ENCODE peak calls at places on chromosome 3, in eight cellular contexts. One of them, this sample, is unnamed.

GRCh38 chr3:65871305-65872141 is 167.2 kb downstream of the MAGI1 start:
- DNase-seq in renal cortical epithelial cell: peak; percentile 88
- DNase-seq in body of pancreas: peak; percentile 85
- DNase-seq in HL-60: no peak
- DNase-seq in keratinocyte: no peak
- DNase-seq in retinal pigment epithelial cell: peak; percentile 36
- DNase-seq in epithelial cell of proximal tubule: peak; percentile 81
- DNase-seq in naive thymus-derived CD8-positive, alpha-beta T cell: no peak
- DNase-seq in this sample: no peak

GRCh38 chr3:59001675-59002074 is 48.1 kb downstream of the CFAP20DC start:
- DNase-seq in naive thymus-derived CD8-positive, alpha-beta T cell: no peak
- DNase-seq in keratinocyte: no peak
- DNase-seq in epithelial cell of proximal tubule: no peak
- DNase-seq in renal cortical epithelial cell: no peak
- DNase-seq in HL-60: peak; percentile 65
- DNase-seq in body of pancreas: no peak
- DNase-seq in retinal pigment epithelial cell: no peak
- DNase-seq in this sample: no peak

GRCh38 chr3:195558602-195559001 is 15.5 kb upstream of the PPP1R2 start:
- DNase-seq in retinal pigment epithelial cell: no peak
- DNase-seq in HL-60: peak; percentile 52
- DNase-seq in keratinocyte: peak; percentile 1
- DNase-seq in renal cortical epithelial cell: peak; percentile 80
- DNase-seq in body of pancreas: no peak
- DNase-seq in naive thymus-derived CD8-positive, alpha-beta T cell: peak; percentile 75
- DNase-seq in epithelial cell of proximal tubule: no peak
- DNase-seq in this sample: no peak

GRCh38 chr3:119207512-119207875 is 33.2 kb downstream of the B4GALT4 start:
- DNase-seq in keratinocyte: no peak
- DNase-seq in retinal pigment epithelial cell: no peak
- DNase-seq in naive thymus-derived CD8-positive, alpha-beta T cell: no peak
- DNase-seq in epithelial cell of proximal tubule: no peak
- DNase-seq in body of pancreas: no peak
- DNase-seq in renal cortical epithelial cell: no peak
- DNase-seq in HL-60: no peak
- DNase-seq in this sample: no peak

GRCh38 chr3:112637700-112638099 is 3.2 kb downstream of the CCDC80 start:
- DNase-seq in renal cortical epithelial cell: no peak
- DNase-seq in epithelial cell of proximal tubule: no peak
- DNase-seq in naive thymus-derived CD8-positive, alpha-beta T cell: no peak
- DNase-seq in body of pancreas: no peak
- DNase-seq in keratinocyte: no peak
- DNase-seq in HL-60: no peak
- DNase-seq in retinal pigment epithelial cell: no peak
- DNase-seq in this sample: no peak

GRCh38 chr3:61667417-61668213 is 106.2 kb downstream of the PTPRG start:
- DNase-seq in naive thymus-derived CD8-positive, alpha-beta T cell: no peak
- DNase-seq in epithelial cell of proximal tubule: no peak
- DNase-seq in body of pancreas: no peak
- DNase-seq in renal cortical epithelial cell: no peak
- DNase-seq in retinal pigment epithelial cell: no peak
- DNase-seq in HL-60: no peak
- DNase-seq in keratinocyte: no peak
- DNase-seq in this sample: no peak

GRCh38 chr3:10709110-10709781 is 106.8 kb upstream of the SLC6A11 start:
- DNase-seq in renal cortical epithelial cell: no peak
- DNase-seq in body of pancreas: no peak
- DNase-seq in HL-60: no peak
- DNase-seq in epithelial cell of proximal tubule: no peak
- DNase-seq in naive thymus-derived CD8-positive, alpha-beta T cell: no peak
- DNase-seq in keratinocyte: no peak
- DNase-seq in retinal pigment epithelial cell: no peak
- DNase-seq in this sample: no peak

GRCh38 chr3:27174530-27174929 is 194.7 kb downstream of the NEK10 start:
- DNase-seq in retinal pigment epithelial cell: no peak
- DNase-seq in keratinocyte: no peak
- DNase-seq in HL-60: no peak
- DNase-seq in body of pancreas: no peak
- DNase-seq in renal cortical epithelial cell: no peak
- DNase-seq in naive thymus-derived CD8-positive, alpha-beta T cell: no peak
- DNase-seq in epithelial cell of proximal tubule: no peak
- DNase-seq in this sample: no peak

GRCh38 chr3:16200411-16200810 is 25.9 kb downstream of the GALNT15 start:
- DNase-seq in body of pancreas: no peak
- DNase-seq in HL-60: no peak
- DNase-seq in epithelial cell of proximal tubule: no peak
- DNase-seq in keratinocyte: peak; percentile 28
- DNase-seq in renal cortical epithelial cell: no peak
- DNase-seq in naive thymus-derived CD8-positive, alpha-beta T cell: no peak
- DNase-seq in retinal pigment epithelial cell: no peak
- DNase-seq in this sample: no peak

GRCh38 chr3:154864947-154865346 is 215.2 kb upstream of the MME start:
- DNase-seq in epithelial cell of proximal tubule: no peak
- DNase-seq in body of pancreas: no peak
- DNase-seq in retinal pigment epithelial cell: no peak
- DNase-seq in naive thymus-derived CD8-positive, alpha-beta T cell: no peak
- DNase-seq in keratinocyte: no peak
- DNase-seq in HL-60: no peak
- DNase-seq in renal cortical epithelial cell: no peak
- DNase-seq in this sample: no peak

GRCh38 chr3:48130321-48130881 is 57.8 kb downstream of the CDC25A start:
- DNase-seq in epithelial cell of proximal tubule: no peak
- DNase-seq in naive thymus-derived CD8-positive, alpha-beta T cell: no peak
- DNase-seq in keratinocyte: no peak
- DNase-seq in renal cortical epithelial cell: peak; percentile 83
- DNase-seq in retinal pigment epithelial cell: peak; percentile 71
- DNase-seq in HL-60: no peak
- DNase-seq in body of pancreas: peak; percentile 33
- DNase-seq in this sample: no peak

GRCh38 chr3:72625616-72626337 is 222.5 kb downstream of the SHQ1 start:
- DNase-seq in epithelial cell of proximal tubule: peak; percentile 100
- DNase-seq in retinal pigment epithelial cell: no peak
- DNase-seq in naive thymus-derived CD8-positive, alpha-beta T cell: no peak
- DNase-seq in body of pancreas: no peak
- DNase-seq in renal cortical epithelial cell: peak; percentile 100
- DNase-seq in keratinocyte: peak; percentile 92
- DNase-seq in HL-60: peak; percentile 44
- DNase-seq in this sample: no peak

GRCh38 chr3:148379763-148380162 is 317.9 kb upstream of the AGTR1 start:
- DNase-seq in HL-60: peak; percentile 2
- DNase-seq in keratinocyte: no peak
- DNase-seq in epithelial cell of proximal tubule: peak; percentile 41
- DNase-seq in retinal pigment epithelial cell: peak; percentile 28
- DNase-seq in naive thymus-derived CD8-positive, alpha-beta T cell: no peak
- DNase-seq in renal cortical epithelial cell: peak; percentile 77
- DNase-seq in body of pancreas: no peak
- DNase-seq in this sample: no peak

GRCh38 chr3:39126532-39127071 is 19.1 kb downstream of the TTC21A start:
- DNase-seq in renal cortical epithelial cell: peak; percentile 38
- DNase-seq in epithelial cell of proximal tubule: no peak
- DNase-seq in body of pancreas: peak; percentile 66
- DNase-seq in retinal pigment epithelial cell: peak; percentile 34
- DNase-seq in HL-60: peak; percentile 84
- DNase-seq in naive thymus-derived CD8-positive, alpha-beta T cell: peak; percentile 77
- DNase-seq in keratinocyte: no peak
- DNase-seq in this sample: no peak

GRCh38 chr3:48492461-48493202 is 11.3 kb downstream of the SHISA5 start:
- DNase-seq in naive thymus-derived CD8-positive, alpha-beta T cell: no peak
- DNase-seq in epithelial cell of proximal tubule: no peak
- DNase-seq in retinal pigment epithelial cell: peak; percentile 99
- DNase-seq in HL-60: peak; percentile 56
- DNase-seq in body of pancreas: no peak
- DNase-seq in keratinocyte: peak; percentile 61
- DNase-seq in renal cortical epithelial cell: peak; percentile 62
- DNase-seq in this sample: no peak

GRCh38 chr3:112126501-112126900 is 6.5 kb downstream of the GCSAM start:
- DNase-seq in body of pancreas: no peak
- DNase-seq in keratinocyte: no peak
- DNase-seq in epithelial cell of proximal tubule: no peak
- DNase-seq in renal cortical epithelial cell: peak; percentile 79
- DNase-seq in retinal pigment epithelial cell: no peak
- DNase-seq in naive thymus-derived CD8-positive, alpha-beta T cell: no peak
- DNase-seq in HL-60: no peak
- DNase-seq in this sample: no peak

GRCh38 chr3:174247671-174248070 is 611.5 kb upstream of the NAALADL2 start:
- DNase-seq in epithelial cell of proximal tubule: no peak
- DNase-seq in retinal pigment epithelial cell: peak; percentile 11
- DNase-seq in HL-60: no peak
- DNase-seq in body of pancreas: no peak
- DNase-seq in renal cortical epithelial cell: no peak
- DNase-seq in keratinocyte: no peak
- DNase-seq in naive thymus-derived CD8-positive, alpha-beta T cell: no peak
- DNase-seq in this sample: no peak

GRCh38 chr3:34683851-34684250 is 885.4 kb downstream of the PDCD6IP start:
- DNase-seq in body of pancreas: peak; percentile 58
- DNase-seq in retinal pigment epithelial cell: no peak
- DNase-seq in epithelial cell of proximal tubule: no peak
- DNase-seq in HL-60: no peak
- DNase-seq in naive thymus-derived CD8-positive, alpha-beta T cell: peak; percentile 63
- DNase-seq in keratinocyte: no peak
- DNase-seq in renal cortical epithelial cell: peak; percentile 23
- DNase-seq in this sample: peak; percentile 4

GRCh38 chr3:113867506-113867905 is 28.9 kb downstream of the GRAMD1C start:
- DNase-seq in HL-60: no peak
- DNase-seq in keratinocyte: peak; percentile 44
- DNase-seq in naive thymus-derived CD8-positive, alpha-beta T cell: no peak
- DNase-seq in body of pancreas: no peak
- DNase-seq in retinal pigment epithelial cell: no peak
- DNase-seq in epithelial cell of proximal tubule: no peak
- DNase-seq in renal cortical epithelial cell: peak; percentile 56
- DNase-seq in this sample: no peak

GRCh38 chr3:128395500-128396125 is 71.1 kb downstream of the DNAJB8 start:
- DNase-seq in body of pancreas: peak; percentile 47
- DNase-seq in retinal pigment epithelial cell: no peak
- DNase-seq in keratinocyte: no peak
- DNase-seq in epithelial cell of proximal tubule: no peak
- DNase-seq in renal cortical epithelial cell: no peak
- DNase-seq in HL-60: no peak
- DNase-seq in naive thymus-derived CD8-positive, alpha-beta T cell: no peak
- DNase-seq in this sample: no peak

GRCh38 chr3:71585891-71586809 is 2.6 kb upstream of the FOXP1 start:
- DNase-seq in epithelial cell of proximal tubule: no peak
- DNase-seq in naive thymus-derived CD8-positive, alpha-beta T cell: peak; percentile 64
- DNase-seq in retinal pigment epithelial cell: no peak
- DNase-seq in keratinocyte: no peak
- DNase-seq in body of pancreas: no peak
- DNase-seq in renal cortical epithelial cell: peak; percentile 56
- DNase-seq in HL-60: no peak
- DNase-seq in this sample: peak; percentile 16